ENCODE peak calls at places on chromosomes 13 and 19, in eight cellular contexts. X, Z, E, R, H, C, Q and U are unnamed samples.

GRCh38 chr13:53445682-53446081 is 417.1 kb downstream of the OLFM4 start:
- DNase-seq in X (no peak), Z (no peak), E (no peak), R (no peak), H (no peak), C (no peak), Q (no peak), U (no peak)

GRCh38 chr13:108365255-108365654 is 95.7 kb downstream of the TNFSF13B start:
- DNase-seq in X (no peak), Z (no peak), E (no peak), R (no peak), H (no peak), C (no peak), Q (no peak), U (no peak)

GRCh38 chr13:101746513-101746912 is 294.0 kb downstream of the ITGBL1 start:
- DNase-seq in X (no peak), Z (no peak), E (no peak), R (no peak), H (no peak), C (no peak), Q (no peak), U (no peak)

GRCh38 chr19:43789029-43789428 is 8.3 kb upstream of the KCNN4 start:
- DNase-seq in X (peak; percentile 70), Z (no peak), E (peak; percentile 79), R (peak; percentile 63), H (peak; percentile 80), C (no peak), Q (peak; percentile 25), U (peak; percentile 44)

GRCh38 chr19:43524922-43525835 is 1.8 kb downstream of the ETHE1 start:
- DNase-seq in X (peak; percentile 70), Z (no peak), E (peak; percentile 38), R (peak; percentile 75), H (peak; percentile 74), C (peak; percentile 57), Q (no peak), U (peak; percentile 66)

GRCh38 chr19:36051236-36051635 is 2.8 kb downstream of the THAP8 start:
- DNase-seq in X (no peak), Z (no peak), E (peak; percentile 67), R (peak; percentile 44), H (peak; percentile 89), C (peak; percentile 33), Q (no peak), U (no peak)

GRCh38 chr13:71522976-71523517 is 344.0 kb downstream of the DACH1 start:
- DNase-seq in X (no peak), Z (no peak), E (no peak), R (no peak), H (no peak), C (no peak), Q (no peak), U (no peak)

GRCh38 chr19:46787331-46788100 is 878 bp downstream of the SLC1A5 start:
- DNase-seq in X (peak; percentile 84), Z (peak; percentile 74), E (peak; percentile 74), R (peak; percentile 82), H (peak; percentile 65), C (no peak), Q (peak; percentile 31), U (peak; percentile 28)

GRCh38 chr13:75202981-75203380 is 279.0 kb downstream of the TBC1D4 start:
- DNase-seq in X (peak; percentile 15), Z (no peak), E (no peak), R (no peak), H (no peak), C (no peak), Q (no peak), U (no peak)

GRCh38 chr13:75195479-75196111 is 286.4 kb downstream of the TBC1D4 start:
- DNase-seq in X (no peak), Z (no peak), E (peak; percentile 79), R (no peak), H (peak; percentile 23), C (no peak), Q (no peak), U (no peak)

GRCh38 chr13:75196112-75196855 is 285.7 kb downstream of the TBC1D4 start:
- DNase-seq in X (peak; percentile 7), Z (no peak), E (no peak), R (no peak), H (no peak), C (no peak), Q (no peak), U (no peak)

GRCh38 chr13:75194717-75195116 is 287.3 kb downstream of the TBC1D4 start:
- DNase-seq in X (no peak), Z (no peak), E (no peak), R (no peak), H (no peak), C (no peak), Q (no peak), U (no peak)

DNA sequence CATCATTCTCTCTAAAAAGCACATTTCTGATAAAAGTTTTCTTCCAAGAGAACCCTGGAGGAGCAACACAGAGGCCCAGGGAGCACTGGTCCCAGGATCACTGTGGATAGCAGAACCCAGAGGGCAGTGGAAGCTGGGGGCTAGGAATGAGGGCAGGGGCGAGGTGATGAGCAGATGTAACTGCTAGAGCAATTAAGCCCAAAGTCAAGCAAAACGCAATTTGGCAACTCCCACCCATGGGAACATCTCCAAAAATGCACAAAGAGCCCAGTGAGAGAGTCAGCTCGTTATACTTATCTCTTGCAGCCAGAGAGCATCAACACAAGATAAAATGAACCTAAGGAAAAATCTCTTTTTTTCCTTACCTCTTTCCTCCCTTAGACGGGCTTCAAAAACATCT is 284.2 kb downstream of the TBC1D4 start:
- DNase-seq in X (no peak), Z (no peak), E (no peak), R (no peak), H (no peak), C (no peak), Q (no peak), U (no peak)
- TF ChIP-seq EZH2phosphoT487 in X (no peak), Z (no peak), E (no peak), R (no peak), H (no peak), C (no peak), Q (no peak), U (no peak)

GRCh38 chr19:18760440-18761383 is 30.4 kb downstream of the COMP start:
- DNase-seq in X (no peak), Z (no peak), E (no peak), R (no peak), H (no peak), C (no peak), Q (no peak), U (no peak)
- H3K4me2 ChIP-seq in X (no peak overlapping the region), Z (no peak overlapping the region), E (no peak overlapping the region), R (no peak overlapping the region), H (no peak overlapping the region), C (no peak overlapping the region), Q (no peak overlapping the region), U (no peak overlapping the region)

GRCh38 chr19:21835429-21835809 is 563 bp downstream of the ZNF43 start:
- DNase-seq in X (no peak), Z (no peak), E (no peak), R (no peak), H (no peak), C (no peak), Q (no peak), U (no peak)

GRCh38 chr19:21839966-21840365 is 4.0 kb upstream of the ZNF43 start:
- DNase-seq in X (no peak), Z (no peak), E (no peak), R (no peak), H (no peak), C (no peak), Q (no peak), U (no peak)

GRCh38 chr19:21833733-21834132 is 2.2 kb downstream of the ZNF43 start:
- DNase-seq in X (no peak), Z (no peak), E (no peak), R (no peak), H (no peak), C (no peak), Q (no peak), U (no peak)

GRCh38 chr19:21838646-21839045 is 2.7 kb upstream of the ZNF43 start:
- DNase-seq in X (no peak), Z (no peak), E (no peak), R (no peak), H (no peak), C (no peak), Q (no peak), U (no peak)

DNA sequence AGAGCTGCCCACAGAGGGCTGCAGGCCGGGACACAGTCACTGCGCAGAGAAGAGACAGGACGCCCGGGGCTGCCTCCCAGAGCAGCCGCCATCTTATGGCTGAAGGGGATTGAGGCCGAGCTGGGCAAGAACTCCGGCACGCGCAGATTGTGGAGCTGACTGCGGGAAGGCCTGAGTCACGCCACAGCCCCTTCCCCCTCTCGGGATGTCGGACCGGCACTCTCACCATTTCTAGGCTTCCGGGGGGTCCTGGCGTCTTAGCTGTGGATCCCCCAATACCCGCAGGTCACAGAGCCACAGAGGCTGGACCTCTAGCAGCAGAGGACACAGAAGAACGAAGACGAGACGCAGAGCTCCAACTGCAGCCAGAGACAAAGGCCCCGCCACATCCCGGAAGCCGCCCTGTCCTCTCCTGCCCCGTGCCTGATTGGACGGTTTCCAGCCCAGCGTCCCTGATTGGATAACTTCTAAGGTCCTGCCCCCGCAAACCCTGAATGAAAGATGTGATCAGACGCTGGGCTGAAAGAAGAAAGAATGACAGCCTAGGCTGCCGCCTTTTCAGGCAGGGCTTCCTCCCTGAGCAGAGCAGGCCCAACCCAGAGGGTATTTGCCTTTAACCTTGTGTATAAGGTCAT is at the start of gene ZNF43:
- DNase-seq in X (peak; percentile 96), Z (peak; percentile 79), E (peak; percentile 96), R (peak; percentile 96), H (peak; percentile 99), C (no peak), Q (peak; percentile 38), U (peak; percentile 46)
- TF ChIP-seq EZH2phosphoT487 in X (no peak), Z (no peak), E (no peak), R (no peak), H (no peak), C (no peak), Q (no peak), U (no peak)

GRCh38 chr13:30870916-30871712 is 35.0 kb upstream of the MEDAG start:
- DNase-seq in X (no peak), Z (no peak), E (no peak), R (no peak), H (peak; percentile 35), C (no peak), Q (no peak), U (no peak)

GRCh38 chr13:30873519-30873918 is 32.6 kb upstream of the MEDAG start:
- DNase-seq in X (no peak), Z (no peak), E (peak; percentile 16), R (no peak), H (no peak), C (no peak), Q (no peak), U (no peak)

GRCh38 chr13:30872685-30873443 is 33.2 kb upstream of the MEDAG start:
- DNase-seq in X (peak; percentile 95), Z (peak; percentile 55), E (peak; percentile 66), R (peak; percentile 81), H (peak; percentile 88), C (no peak), Q (no peak), U (no peak)

GRCh38 chr13:30871713-30872029 is 34.4 kb upstream of the MEDAG start:
- DNase-seq in X (no peak), Z (no peak), E (no peak), R (no peak), H (no peak), C (no peak), Q (no peak), U (no peak)

DNA sequence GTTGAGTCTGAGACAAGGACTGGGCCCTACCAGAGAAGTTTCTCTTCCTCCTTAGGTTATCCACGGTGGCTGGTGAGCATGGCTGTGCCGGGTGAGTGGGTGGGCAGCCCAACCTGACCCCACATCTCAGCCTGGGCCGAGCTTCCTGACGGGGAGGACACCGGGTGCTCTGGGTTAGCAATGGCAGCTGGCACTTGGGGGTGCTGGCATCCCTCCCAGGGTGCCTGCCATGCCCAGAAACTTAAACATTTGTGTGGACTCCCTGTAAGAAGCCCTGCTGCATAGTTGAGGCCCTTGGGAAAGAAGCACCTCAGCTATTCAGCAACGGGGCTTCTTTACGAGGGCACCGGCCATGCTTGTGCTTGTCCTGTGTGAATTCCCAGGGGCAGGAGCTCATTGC is 33.9 kb upstream of the MEDAG start:
- DNase-seq in X (no peak), Z (no peak), E (no peak), R (no peak), H (no peak), C (no peak), Q (no peak), U (no peak)
- H3K4me2 ChIP-seq in X (peak overlapping the region; percentile 79), Z (peak overlapping the region; percentile 69), E (no peak overlapping the region), R (no peak overlapping the region), H (peak overlapping the region; percentile 70), C (no peak overlapping the region), Q (no peak overlapping the region), U (no peak overlapping the region)